ENCODE peak calls at places on chromosomes 13 and 19, in ten cellular contexts. One of them, this sample, is unnamed.

GRCh38 chr13:99356216-99357089 is 49.3 kb upstream of the GPR183 start:
- DNase-seq in uterus: no peak
- DNase-seq in left ventricle myocardium inferior: no peak
- DNase-seq in PC-9: no peak
- DNase-seq in thyroid gland: no peak
- DNase-seq in endodermal cell: no peak
- DNase-seq in psoas muscle: peak; percentile 60
- DNase-seq in MM.1S: peak; percentile 87
- DNase-seq in esophagus squamous epithelium: no peak
- DNase-seq in osteoblast: no peak
- DNase-seq in this sample: peak; percentile 69

GRCh38 chr13:86324191-86324590 is 525.0 kb upstream of the SLITRK6 start:
- DNase-seq in psoas muscle: no peak
- DNase-seq in left ventricle myocardium inferior: no peak
- DNase-seq in osteoblast: no peak
- DNase-seq in thyroid gland: no peak
- DNase-seq in endodermal cell: no peak
- DNase-seq in uterus: no peak
- DNase-seq in MM.1S: no peak
- DNase-seq in PC-9: no peak
- DNase-seq in esophagus squamous epithelium: no peak
- DNase-seq in this sample: no peak

GRCh38 chr19:48249502-48250014 is 6.2 kb downstream of the CARD8 start:
- DNase-seq in osteoblast: no peak
- DNase-seq in psoas muscle: peak; percentile 59
- DNase-seq in MM.1S: peak; percentile 55
- DNase-seq in esophagus squamous epithelium: no peak
- DNase-seq in PC-9: no peak
- DNase-seq in thyroid gland: peak; percentile 11
- DNase-seq in left ventricle myocardium inferior: peak; percentile 41
- DNase-seq in uterus: peak; percentile 49
- DNase-seq in endodermal cell: no peak
- DNase-seq in this sample: peak; percentile 76

GRCh38 chr13:77584111-77584510 is 48.6 kb downstream of the SCEL start:
- DNase-seq in osteoblast: no peak
- DNase-seq in endodermal cell: no peak
- DNase-seq in PC-9: no peak
- DNase-seq in left ventricle myocardium inferior: no peak
- DNase-seq in thyroid gland: no peak
- DNase-seq in MM.1S: no peak
- DNase-seq in uterus: no peak
- DNase-seq in psoas muscle: no peak
- DNase-seq in esophagus squamous epithelium: no peak
- DNase-seq in this sample: no peak

GRCh38 chr13:43433691-43434121 is 353.1 kb downstream of the ENOX1 start:
- DNase-seq in left ventricle myocardium inferior: no peak
- DNase-seq in esophagus squamous epithelium: no peak
- DNase-seq in thyroid gland: no peak
- DNase-seq in osteoblast: no peak
- DNase-seq in endodermal cell: no peak
- DNase-seq in PC-9: peak; percentile 52
- DNase-seq in MM.1S: no peak
- DNase-seq in uterus: no peak
- DNase-seq in psoas muscle: no peak
- DNase-seq in this sample: no peak

GRCh38 chr13:33454844-33455256 is 169.3 kb upstream of the STARD13 start:
- DNase-seq in left ventricle myocardium inferior: no peak
- DNase-seq in psoas muscle: no peak
- DNase-seq in endodermal cell: no peak
- DNase-seq in thyroid gland: no peak
- DNase-seq in PC-9: no peak
- DNase-seq in MM.1S: no peak
- DNase-seq in osteoblast: peak; percentile 41
- DNase-seq in uterus: no peak
- DNase-seq in esophagus squamous epithelium: no peak
- DNase-seq in this sample: no peak

GRCh38 chr13:29865934-29866333 is 15.5 kb upstream of the UBL3 start:
- DNase-seq in osteoblast: no peak
- DNase-seq in left ventricle myocardium inferior: no peak
- DNase-seq in esophagus squamous epithelium: no peak
- DNase-seq in thyroid gland: no peak
- DNase-seq in PC-9: no peak
- DNase-seq in MM.1S: no peak
- DNase-seq in uterus: no peak
- DNase-seq in psoas muscle: no peak
- DNase-seq in endodermal cell: no peak
- DNase-seq in this sample: no peak

GRCh38 chr13:108859202-108860012 is 230.0 kb downstream of the MYO16 start:
- DNase-seq in uterus: no peak
- DNase-seq in MM.1S: peak; percentile 68
- DNase-seq in thyroid gland: peak; percentile 30
- DNase-seq in osteoblast: peak; percentile 1
- DNase-seq in left ventricle myocardium inferior: no peak
- DNase-seq in esophagus squamous epithelium: no peak
- DNase-seq in PC-9: no peak
- DNase-seq in endodermal cell: no peak
- DNase-seq in psoas muscle: no peak
- DNase-seq in this sample: no peak

GRCh38 chr19:3852614-3853254 is 16.1 kb downstream of the ZFR2 start:
- DNase-seq in MM.1S: peak; percentile 65
- DNase-seq in PC-9: peak; percentile 85
- DNase-seq in left ventricle myocardium inferior: no peak
- DNase-seq in thyroid gland: no peak
- DNase-seq in psoas muscle: no peak
- DNase-seq in uterus: no peak
- DNase-seq in endodermal cell: peak; percentile 75
- DNase-seq in osteoblast: peak; percentile 97
- DNase-seq in esophagus squamous epithelium: no peak
- DNase-seq in this sample: no peak

GRCh38 chr19:15280915-15281683 is 48.9 kb upstream of the EPHX3 start:
- DNase-seq in MM.1S: no peak
- DNase-seq in PC-9: peak; percentile 77
- DNase-seq in psoas muscle: peak; percentile 95
- DNase-seq in thyroid gland: peak; percentile 89
- DNase-seq in endodermal cell: no peak
- DNase-seq in left ventricle myocardium inferior: peak; percentile 91
- DNase-seq in osteoblast: peak; percentile 90
- DNase-seq in esophagus squamous epithelium: no peak
- DNase-seq in uterus: peak; percentile 74
- DNase-seq in this sample: no peak

GRCh38 chr13:51222510-51223283 is 499 bp downstream of the FAM124A start:
- DNase-seq in uterus: no peak
- DNase-seq in PC-9: no peak
- DNase-seq in osteoblast: peak; percentile 70
- DNase-seq in thyroid gland: no peak
- DNase-seq in MM.1S: no peak
- DNase-seq in psoas muscle: no peak
- DNase-seq in left ventricle myocardium inferior: no peak
- DNase-seq in esophagus squamous epithelium: no peak
- DNase-seq in endodermal cell: peak; percentile 82
- DNase-seq in this sample: peak; percentile 4

GRCh38 chr13:42002066-42002465 is 41.2 kb upstream of the VWA8 start:
- DNase-seq in esophagus squamous epithelium: no peak
- DNase-seq in thyroid gland: no peak
- DNase-seq in PC-9: no peak
- DNase-seq in uterus: no peak
- DNase-seq in left ventricle myocardium inferior: no peak
- DNase-seq in psoas muscle: no peak
- DNase-seq in osteoblast: peak; percentile 62
- DNase-seq in endodermal cell: no peak
- DNase-seq in MM.1S: no peak
- DNase-seq in this sample: no peak

GRCh38 chr19:32928806-32929205 is 43.0 kb downstream of the CEP89 start:
- DNase-seq in psoas muscle: no peak
- DNase-seq in esophagus squamous epithelium: no peak
- DNase-seq in uterus: no peak
- DNase-seq in left ventricle myocardium inferior: no peak
- DNase-seq in osteoblast: no peak
- DNase-seq in endodermal cell: no peak
- DNase-seq in thyroid gland: no peak
- DNase-seq in MM.1S: no peak
- DNase-seq in PC-9: peak; percentile 83
- DNase-seq in this sample: no peak

GRCh38 chr13:48817166-48817802 is 158.4 kb upstream of the FNDC3A start:
- DNase-seq in osteoblast: no peak
- DNase-seq in psoas muscle: no peak
- DNase-seq in PC-9: no peak
- DNase-seq in endodermal cell: no peak
- DNase-seq in left ventricle myocardium inferior: no peak
- DNase-seq in uterus: no peak
- DNase-seq in MM.1S: peak; percentile 36
- DNase-seq in esophagus squamous epithelium: no peak
- DNase-seq in thyroid gland: no peak
- DNase-seq in this sample: no peak
- H3K4me3 ChIP-seq in osteoblast: no peak overlapping the region
- H3K4me3 ChIP-seq in psoas muscle: no peak overlapping the region
- H3K4me3 ChIP-seq in PC-9: no peak overlapping the region
- H3K4me3 ChIP-seq in endodermal cell: no peak overlapping the region
- H3K4me3 ChIP-seq in left ventricle myocardium inferior: no peak overlapping the region
- H3K4me3 ChIP-seq in uterus: no peak overlapping the region
- H3K4me3 ChIP-seq in MM.1S: no peak overlapping the region
- H3K4me3 ChIP-seq in esophagus squamous epithelium: no peak overlapping the region
- H3K4me3 ChIP-seq in thyroid gland: no peak overlapping the region
- H3K4me3 ChIP-seq in this sample: no peak overlapping the region

DNA sequence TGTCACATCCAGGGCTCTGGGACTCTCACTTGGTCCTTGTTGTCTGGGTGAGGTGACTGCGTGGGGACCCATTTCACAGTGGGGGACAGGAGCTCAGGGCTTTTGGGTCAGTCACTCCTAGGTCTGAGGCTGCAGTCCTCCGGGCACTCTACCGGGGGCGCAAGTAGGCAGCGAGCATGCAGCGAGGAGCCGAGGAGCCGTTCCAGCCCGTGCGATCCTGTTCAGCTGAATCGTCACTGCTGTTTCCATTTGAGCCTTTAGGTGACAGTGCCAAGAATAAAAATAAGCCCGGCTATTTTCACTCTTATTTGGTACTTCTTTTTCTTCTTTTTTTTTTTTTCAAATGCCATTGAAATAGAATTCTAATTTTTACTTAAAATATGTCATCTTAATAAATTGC is 126.5 kb downstream of the ZNF536 start:
- DNase-seq in endodermal cell: peak; percentile 89
- DNase-seq in thyroid gland: no peak
- DNase-seq in left ventricle myocardium inferior: no peak
- DNase-seq in PC-9: no peak
- DNase-seq in osteoblast: no peak
- DNase-seq in psoas muscle: no peak
- DNase-seq in MM.1S: no peak
- DNase-seq in esophagus squamous epithelium: no peak
- DNase-seq in uterus: no peak
- DNase-seq in this sample: no peak
- TF ChIP-seq CTCF in endodermal cell: peak; percentile 75
- TF ChIP-seq CTCF in thyroid gland: no peak
- TF ChIP-seq CTCF in left ventricle myocardium inferior: peak; percentile 34
- TF ChIP-seq CTCF in PC-9: no peak
- TF ChIP-seq CTCF in osteoblast: no peak
- TF ChIP-seq CTCF in psoas muscle: no peak
- TF ChIP-seq CTCF in MM.1S: no peak
- TF ChIP-seq CTCF in esophagus squamous epithelium: no peak
- TF ChIP-seq CTCF in uterus: no peak
- TF ChIP-seq CTCF in this sample: no peak

DNA sequence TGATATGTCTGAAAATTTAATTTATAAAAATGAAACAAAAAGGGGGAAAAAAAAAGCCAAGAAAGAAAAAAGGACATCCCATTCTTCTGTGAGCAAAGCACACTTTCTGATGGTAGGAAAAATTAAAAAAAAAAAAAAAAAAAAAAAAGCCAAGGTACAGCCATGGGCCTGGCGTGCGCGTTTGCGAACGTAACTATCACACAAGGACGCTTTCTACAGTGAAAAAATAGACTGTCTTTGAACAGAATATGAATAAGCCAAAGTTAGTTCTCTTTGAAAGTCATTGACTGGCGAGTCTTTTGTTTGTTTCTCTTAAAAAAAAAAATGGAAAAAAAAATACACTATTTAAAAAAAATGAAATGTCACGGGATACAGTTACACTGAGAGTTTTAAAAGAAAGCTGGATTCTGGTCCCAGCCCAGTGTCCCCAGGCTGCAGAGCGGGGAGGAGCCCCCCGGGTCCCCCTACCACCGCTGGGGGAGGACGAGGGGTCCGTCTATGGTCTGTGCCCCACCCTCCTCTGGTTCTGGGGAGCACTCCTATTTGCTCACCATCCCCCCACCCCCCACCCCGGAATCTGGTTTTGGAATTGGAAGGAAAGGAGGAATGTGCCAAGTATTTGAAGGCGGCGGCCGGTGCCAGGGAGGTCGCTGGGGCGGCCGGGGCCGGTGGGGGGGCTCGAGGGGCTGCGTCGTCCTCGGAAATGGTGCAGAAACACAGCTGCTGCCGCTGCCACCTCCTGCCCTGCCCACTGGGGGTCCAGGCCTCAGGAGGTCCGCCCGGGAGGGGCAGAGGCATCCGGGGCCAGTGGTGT is 134.5 kb downstream of the PTPRS start:
- DNase-seq in esophagus squamous epithelium: no peak
- DNase-seq in osteoblast: peak; percentile 53
- DNase-seq in left ventricle myocardium inferior: no peak
- DNase-seq in thyroid gland: no peak
- DNase-seq in endodermal cell: no peak
- DNase-seq in MM.1S: no peak
- DNase-seq in PC-9: no peak
- DNase-seq in uterus: no peak
- DNase-seq in psoas muscle: peak; percentile 39
- DNase-seq in this sample: no peak
- H3K36me3 ChIP-seq in esophagus squamous epithelium: peaks cover 16% of the 10 kb centered on the region
- H3K36me3 ChIP-seq in osteoblast: peaks cover 43% of the 10 kb centered on the region
- H3K36me3 ChIP-seq in left ventricle myocardium inferior: peaks cover 46% of the 10 kb centered on the region
- H3K36me3 ChIP-seq in thyroid gland: peaks cover 30% of the 10 kb centered on the region
- H3K36me3 ChIP-seq in endodermal cell: peaks cover 51% of the 10 kb centered on the region
- H3K36me3 ChIP-seq in MM.1S: no peaks in the 10 kb centered on the region
- H3K36me3 ChIP-seq in PC-9: no peaks in the 10 kb centered on the region
- H3K36me3 ChIP-seq in uterus: no peaks in the 10 kb centered on the region
- H3K36me3 ChIP-seq in psoas muscle: peaks cover 51% of the 10 kb centered on the region
- H3K36me3 ChIP-seq in this sample: no peaks in the 10 kb centered on the region

DNA sequence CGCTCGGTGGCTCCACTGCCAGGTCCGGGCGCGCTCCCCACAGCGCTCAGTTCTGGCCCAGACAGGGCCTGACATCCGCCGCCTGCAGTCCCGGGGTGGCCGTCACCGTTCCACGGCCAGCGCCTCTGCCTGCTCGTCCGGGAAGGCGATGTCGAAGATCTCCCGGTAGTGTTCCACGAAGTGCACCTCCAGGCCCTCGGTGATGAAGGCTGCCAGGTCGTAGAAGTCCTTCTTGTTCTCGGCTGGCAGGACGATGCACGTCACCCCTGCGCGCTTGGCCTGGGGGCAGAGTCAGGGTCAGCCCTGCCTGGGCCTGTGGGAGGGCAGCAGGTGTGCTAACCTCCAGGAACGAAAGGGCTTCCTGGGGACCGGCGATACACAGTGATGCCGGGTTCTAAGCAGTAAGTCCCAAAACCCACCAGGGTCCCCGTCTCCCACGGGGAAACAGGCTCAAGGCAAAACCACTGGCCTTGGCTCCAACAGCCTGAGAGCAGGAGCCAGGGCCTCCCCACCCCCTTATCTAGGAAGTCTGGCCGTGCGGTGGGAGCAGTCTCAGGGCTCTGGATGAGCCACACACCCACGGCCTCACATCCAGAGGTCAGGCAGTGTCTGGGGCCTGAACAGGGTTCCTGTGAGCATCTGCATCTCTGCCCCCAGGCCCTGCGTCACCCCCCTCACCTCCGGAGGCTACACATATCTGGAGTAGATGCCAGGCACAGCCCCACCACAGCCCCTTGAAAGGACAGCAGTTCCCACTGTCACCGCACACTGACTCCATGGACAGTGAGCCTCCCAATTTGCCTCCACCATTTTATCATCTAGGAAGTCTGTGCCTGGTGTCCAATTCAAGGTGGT is 2.1 kb downstream of the RPL36 start:
- DNase-seq in PC-9: no peak
- DNase-seq in left ventricle myocardium inferior: no peak
- DNase-seq in osteoblast: peak; percentile 93
- DNase-seq in esophagus squamous epithelium: no peak
- DNase-seq in endodermal cell: peak; percentile 55
- DNase-seq in uterus: no peak
- DNase-seq in MM.1S: peak; percentile 5
- DNase-seq in psoas muscle: no peak
- DNase-seq in thyroid gland: no peak
- DNase-seq in this sample: no peak
- H3K4me3 ChIP-seq in PC-9: peak overlapping the region; percentile 90
- H3K4me3 ChIP-seq in left ventricle myocardium inferior: peak overlapping the region; percentile 96
- H3K4me3 ChIP-seq in osteoblast: peak overlapping the region; percentile 96
- H3K4me3 ChIP-seq in esophagus squamous epithelium: peak overlapping the region; percentile 82
- H3K4me3 ChIP-seq in endodermal cell: peak overlapping the region; percentile 96
- H3K4me3 ChIP-seq in uterus: peak overlapping the region; percentile 62
- H3K4me3 ChIP-seq in MM.1S: peak overlapping the region; percentile 96
- H3K4me3 ChIP-seq in psoas muscle: peak overlapping the region; percentile 97
- H3K4me3 ChIP-seq in thyroid gland: no peak overlapping the region
- H3K4me3 ChIP-seq in this sample: peak overlapping the region; percentile 98

This sample was measured in GM06990.